ENCODE peak calls at places on chromosome 21, in four cellular contexts. Q is Caco-2, S is esophagus squamous epithelium, E is Peyer's patch. M is an unnamed sample.

GRCh38 chr21:41952568-41953248 is 1.1 kb downstream of the C2CD2 start:
- DNase-seq in Q (no peak), S (no peak), E (no peak), M (no peak)

GRCh38 chr21:43603641-43604504 is 55.4 kb downstream of the HSF2BP start:
- DNase-seq in Q (peak; percentile 43), S (no peak), E (no peak), M (no peak)

GRCh38 chr21:43194303-43195130 is 25.7 kb downstream of the CRYAA start:
- DNase-seq in Q (peak; percentile 32), S (no peak), E (peak; percentile 38), M (no peak)

GRCh38 chr21:26546698-26547097 is 26.4 kb downstream of the CYYR1 start:
- DNase-seq in Q (no peak), S (no peak), E (no peak), M (no peak)

GRCh38 chr21:37207441-37208009 is 59.6 kb downstream of the VPS26C start:
- DNase-seq in Q (no peak), S (no peak), E (no peak), M (peak; percentile 32)

GRCh38 chr21:27079807-27080206 is 112.9 kb upstream of the ADAMTS5 start:
- DNase-seq in Q (no peak), S (no peak), E (no peak), M (no peak)

GRCh38 chr21:44875341-44875740 is 1.9 kb upstream of the PTTG1IP start:
- DNase-seq in Q (no peak), S (no peak), E (no peak), M (no peak)

GRCh38 chr21:15592271-15592860 is 137.4 kb upstream of the USP25 start:
- DNase-seq in Q (no peak), S (no peak), E (no peak), M (peak; percentile 50)

GRCh38 chr21:40929833-40930232 is 82.9 kb upstream of the DSCAM start:
- DNase-seq in Q (no peak), S (no peak), E (no peak), M (no peak)

GRCh38 chr21:45263534-45263933 is 24.2 kb downstream of the POFUT2 start:
- DNase-seq in Q (no peak), S (no peak), E (no peak), M (no peak)

GRCh38 chr21:14957836-14958235 is 107.0 kb downstream of the NRIP1 start:
- DNase-seq in Q (no peak), S (no peak), E (no peak), M (no peak)

GRCh38 chr21:41071410-41071809 is 96.5 kb upstream of the BACE2 start:
- DNase-seq in Q (no peak), S (no peak), E (no peak), M (no peak)

GRCh38 chr21:21236981-21237380 is 238.8 kb downstream of the NCAM2 start:
- DNase-seq in Q (no peak), S (no peak), E (no peak), M (no peak)

GRCh38 chr21:45074818-45075605 is 632 bp downstream of the ADARB1 start:
- DNase-seq in Q (peak; percentile 77), S (no peak), E (peak; percentile 50), M (peak; percentile 11)

GRCh38 chr21:8993943-8994639 is 1527.3 kb upstream of the TPTE start:
- DNase-seq in Q (no peak), S (no peak), E (no peak), M (no peak)

GRCh38 chr21:41322496-41323382 is 6.1 kb downstream of the FAM3B start:
- DNase-seq in Q (peak; percentile 94), S (no peak), E (no peak), M (no peak)

GRCh38 chr21:45823100-45823681 is 158.4 kb upstream of the COL6A1 start:
- DNase-seq in Q (no peak), S (no peak), E (no peak), M (no peak)

GRCh38 chr21:21163904-21164303 is 165.7 kb downstream of the NCAM2 start:
- DNase-seq in Q (peak; percentile 38), S (no peak), E (peak; percentile 54), M (peak; percentile 1)

GRCh38 chr21:34881894-34882371 is 167.2 kb downstream of the RUNX1 start:
- DNase-seq in Q (no peak), S (no peak), E (no peak), M (no peak)
- H3K4me3 ChIP-seq in Q (no peak overlapping the region), S (no peak overlapping the region), E (no peak overlapping the region), M (peak overlapping the region; percentile 85)

DNA sequence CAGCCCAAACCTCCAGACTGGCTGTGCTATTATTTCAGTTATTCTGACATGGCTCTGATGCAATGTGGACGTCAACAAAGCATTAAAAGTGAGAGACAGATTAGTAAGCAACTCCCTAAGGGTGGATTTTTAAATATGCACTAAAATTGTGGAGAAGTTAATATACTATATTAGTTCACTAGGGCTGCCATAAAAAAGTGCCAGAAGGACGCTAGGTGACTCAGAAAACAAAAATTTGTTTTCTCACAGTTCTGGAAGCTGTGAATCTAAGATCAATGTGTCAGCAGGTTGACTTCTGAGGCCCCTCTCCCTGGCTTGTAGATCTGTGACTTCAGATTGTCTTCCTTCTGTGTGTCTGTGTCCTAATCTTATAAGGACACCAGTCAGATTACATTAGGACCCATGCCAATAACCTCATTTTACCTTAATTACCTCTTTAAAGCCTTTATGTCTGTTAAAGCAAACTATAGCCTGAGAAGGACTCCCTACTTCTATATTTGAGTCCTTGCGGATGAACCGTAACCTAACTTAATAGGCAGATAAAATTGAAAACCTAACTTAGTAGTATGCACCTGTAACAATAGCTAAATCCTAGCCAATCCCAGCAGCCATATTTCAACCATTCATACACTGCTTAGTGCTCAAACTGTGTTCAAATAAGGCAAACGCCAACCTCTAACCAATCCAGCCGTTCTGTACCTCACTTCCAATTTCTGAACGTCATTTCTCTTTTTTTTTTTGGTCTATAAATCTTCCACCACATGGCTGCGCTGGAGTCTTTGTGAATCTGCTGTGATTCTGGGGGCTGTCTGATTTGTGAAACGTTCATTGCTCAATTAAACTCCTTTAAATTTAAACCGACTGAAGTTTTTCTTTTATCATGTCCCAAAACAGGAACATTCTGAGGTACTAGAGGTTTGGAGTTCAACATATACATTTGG is 65.9 kb upstream of the BACH1 start:
- DNase-seq in Q (no peak), S (no peak), E (no peak), M (peak; percentile 14)
- H3K4me3 ChIP-seq in Q (no peak overlapping the region), S (no peak overlapping the region), E (no peak overlapping the region), M (peak overlapping the region; percentile 2)

GRCh38 chr21:28775071-28775470 is 217.6 kb downstream of the LTN1 start:
- DNase-seq in Q (no peak), S (no peak), E (no peak), M (no peak)
- H3K4me3 ChIP-seq in Q (no peak overlapping the region), S (no peak overlapping the region), E (no peak overlapping the region), M (no peak overlapping the region)

DNA sequence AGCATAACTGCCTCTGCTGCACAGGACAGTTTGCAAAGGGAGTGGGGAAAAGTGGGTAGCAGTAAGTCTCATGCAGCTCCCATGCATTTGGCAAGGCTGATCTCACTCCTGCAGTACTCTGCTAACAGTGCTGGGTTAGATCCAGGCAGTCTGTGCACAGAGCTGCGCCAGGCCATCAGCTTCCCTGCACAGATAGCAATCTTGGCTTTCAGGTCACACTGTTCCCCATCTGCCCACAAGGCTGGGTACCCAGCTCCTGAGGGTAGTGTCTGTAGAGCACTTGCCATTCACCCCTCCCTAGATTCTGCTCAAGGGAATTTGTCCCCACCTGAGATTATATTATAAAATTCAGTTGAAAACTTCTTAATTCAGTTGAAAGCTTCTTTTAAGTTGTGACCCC is 72.2 kb downstream of the SH3BGR start:
- DNase-seq in Q (no peak), S (no peak), E (no peak), M (no peak)
- H3K4me3 ChIP-seq in Q (no peak overlapping the region), S (no peak overlapping the region), E (no peak overlapping the region), M (no peak overlapping the region)

GRCh38 chr21:33236799-33237198 is 7.1 kb downstream of the IFNAR2 start:
- DNase-seq in Q (no peak), S (no peak), E (no peak), M (no peak)
- H3K4me3 ChIP-seq in Q (no peak overlapping the region), S (no peak overlapping the region), E (no peak overlapping the region), M (peak overlapping the region; percentile 34)